ENCODE peak calls at places on chromosomes 6 and 20, in eight cellular contexts. R is AG04450, E is tibial nerve, Z is HAP-1, K is psoas muscle, U is body of pancreas, H is HL-60, S is AG09309. G is an unnamed sample.

GRCh38 chr6:170281331-170282292 is 9.3 kb downstream of the DLL1 start:
- DNase-seq in K (no peak), S (no peak), E (no peak), U (no peak), Z (no peak), R (no peak), H (no peak), G (no peak)

GRCh38 chr6:111470991-111471390 is 12.0 kb downstream of the REV3L start:
- DNase-seq in E (no peak), R (no peak), U (no peak), Z (peak), S (no peak), K (no peak), H (no peak), G (no peak)

GRCh38 chr6:48085131-48085741 is 25.8 kb downstream of the PTCHD4 start:
- DNase-seq in E (no peak), S (no peak), Z (no peak), U (no peak), R (no peak), H (no peak), K (no peak), G (no peak)

GRCh38 chr6:119384444-119384843 is 34.9 kb upstream of the MAN1A1 start:
- DNase-seq in Z (no peak), R (no peak), U (no peak), K (no peak), E (no peak), H (no peak), S (no peak), G (no peak)

GRCh38 chr6:40425192-40425919 is 161.8 kb downstream of the LRFN2 start:
- DNase-seq in E (no peak), K (no peak), Z (no peak), U (peak), H (no peak), S (no peak), R (no peak), G (no peak)

GRCh38 chr6:151452750-151453427 is 963 bp upstream of the RMND1 start:
- DNase-seq in E (no peak), U (peak), Z (no peak), S (no peak), H (no peak), K (peak), R (no peak), G (no peak)

GRCh38 chr6:52517502-52518278 is 59.2 kb downstream of the TRAM2 start:
- DNase-seq in K (peak), Z (no peak), S (peak), U (peak), E (peak), R (peak), H (no peak), G (no peak)

GRCh38 chr6:38035478-38035877 is 216.0 kb downstream of the ZFAND3 start:
- DNase-seq in K (no peak), H (no peak), Z (no peak), S (no peak), U (no peak), E (no peak), R (no peak), G (no peak)

GRCh38 chr6:157825243-157825904 is 2.3 kb downstream of the SNX9 start:
- DNase-seq in R (no peak), S (no peak), K (no peak), E (no peak), Z (no peak), U (no peak), H (no peak), G (no peak)

GRCh38 chr6:32622545-32623401 is 14.4 kb upstream of the HLA-DQA1 start:
- DNase-seq in U (peak), R (no peak), S (no peak), E (no peak), H (peak), Z (no peak), K (no peak), G (peak)

GRCh38 chr6:149320745-149321240 is 3.3 kb downstream of the TAB2 start:
- DNase-seq in U (no peak), S (no peak), R (no peak), K (no peak), H (no peak), E (no peak), Z (no peak), G (no peak)

GRCh38 chr6:111805511-111806181 is 67.6 kb downstream of the FYN start:
- DNase-seq in H (no peak), E (no peak), Z (no peak), U (no peak), S (no peak), K (no peak), R (no peak), G (no peak)

GRCh38 chr6:40640591-40641293 is 53.6 kb upstream of the LRFN2 start:
- DNase-seq in E (peak), Z (no peak), R (no peak), S (no peak), K (no peak), U (peak), H (peak), G (peak)

GRCh38 chr6:104956663-104957294 is at the start of gene LIN28B:
- DNase-seq in K (no peak), R (no peak), E (no peak), H (no peak), S (no peak), Z (peak), U (no peak), G (no peak)
- H3K4me3 ChIP-seq in K (no peak), R (no peak), E (no peak), H (no peak), S (no peak), Z (peak), U (no peak), G (no peak)

GRCh38 chr6:27138837-27139752 is 108.4 kb upstream of the PRSS16 start:
- DNase-seq in H (peak), Z (peak), K (no peak), S (no peak), U (peak), E (no peak), R (no peak), G (peak)

GRCh38 chr6:27136077-27136644 is 111.3 kb upstream of the PRSS16 start:
- DNase-seq in K (no peak), H (no peak), E (no peak), Z (no peak), S (no peak), U (no peak), R (no peak), G (no peak)

GRCh38 chr6:27135087-27135657 is 112.3 kb upstream of the PRSS16 start:
- DNase-seq in Z (no peak), R (no peak), S (no peak), U (no peak), K (no peak), E (no peak), H (no peak), G (no peak)

GRCh38 chr6:27138398-27138797 is 109.1 kb upstream of the PRSS16 start:
- DNase-seq in S (no peak), R (no peak), H (no peak), E (no peak), Z (no peak), U (no peak), K (no peak), G (no peak)

GRCh38 chr6:27136978-27137814 is 110.3 kb upstream of the PRSS16 start:
- DNase-seq in U (no peak), S (no peak), E (no peak), K (no peak), H (peak), R (no peak), Z (no peak), G (no peak)
- H3K4me3 ChIP-seq in U (no peak), S (no peak), E (no peak), K (no peak), H (no peak), R (no peak), Z (no peak), G (no peak)

GRCh38 chr20:4014031-4014474 is 1.3 kb downstream of the RNF24 start:
- DNase-seq in U (peak), E (no peak), R (peak), Z (peak), H (peak), S (peak), K (no peak), G (peak)
- H3K4me3 ChIP-seq in U (no peak), E (peak), R (peak), Z (peak), H (peak), S (peak), K (peak), G (peak)

GRCh38 chr20:5504061-5504739 is 187.4 kb upstream of the PROKR2 start:
- DNase-seq in K (peak), U (peak), H (no peak), E (peak), Z (no peak), R (no peak), S (no peak), G (no peak)
- H3K4me3 ChIP-seq in K (peak), U (peak), H (peak), E (peak), Z (no peak), R (peak), S (peak), G (no peak)

GRCh38 chr6:43494321-43494720 is 15.8 kb downstream of the LRRC73 start:
- DNase-seq in K (no peak), H (no peak), S (no peak), E (no peak), U (no peak), Z (no peak), R (no peak), G (no peak)

GRCh38 chr6:43493833-43494232 is 16.3 kb downstream of the LRRC73 start:
- DNase-seq in E (no peak), H (no peak), R (no peak), K (no peak), Z (no peak), S (no peak), U (no peak), G (no peak)

GRCh38 chr6:43493230-43493629 is 15.9 kb downstream of the TJAP1 start:
- DNase-seq in R (no peak), S (no peak), Z (no peak), U (no peak), E (no peak), K (no peak), H (no peak), G (no peak)

GRCh38 chr6:43491750-43492661 is 14.6 kb downstream of the TJAP1 start:
- DNase-seq in Z (no peak), R (peak), U (peak), E (peak), H (no peak), K (peak), S (no peak), G (no peak)

DNA sequence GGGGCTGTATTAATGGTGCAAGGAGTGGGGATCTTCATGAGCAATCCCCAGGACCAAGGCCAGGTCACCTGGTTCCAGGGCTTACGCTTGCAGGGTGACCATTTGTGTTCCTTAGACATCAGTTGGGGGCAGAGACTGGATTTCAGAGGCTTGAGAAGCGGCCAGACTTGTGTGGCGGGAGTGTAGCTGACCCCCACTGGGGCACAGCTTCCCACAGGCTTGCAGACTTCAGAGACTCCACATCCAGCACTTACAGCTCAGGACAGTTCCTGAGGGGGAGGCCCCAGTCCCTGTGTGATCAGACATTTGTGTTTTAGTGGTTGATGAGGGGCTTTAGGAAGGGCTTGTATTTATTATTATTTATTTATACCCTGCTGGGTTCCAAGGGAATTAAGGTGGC is 15.3 kb downstream of the TJAP1 start:
- DNase-seq in U (no peak), E (no peak), H (no peak), S (no peak), R (no peak), K (no peak), Z (no peak), G (no peak)
- H3K4me3 ChIP-seq in U (no peak), E (no peak), H (no peak), S (peak), R (peak), K (peak), Z (no peak), G (no peak)

GRCh38 chr6:35969676-35970075 is 48.8 kb upstream of the SRPK1 start:
- DNase-seq in K (no peak), S (no peak), R (no peak), H (no peak), Z (no peak), U (no peak), E (no peak), G (no peak)

GRCh38 chr6:35973670-35974222 is 50.7 kb downstream of the SLC26A8 start:
- DNase-seq in Z (no peak), H (no peak), U (no peak), R (no peak), K (no peak), E (no peak), S (no peak), G (no peak)

GRCh38 chr6:35977308-35977707 is 47.1 kb downstream of the SLC26A8 start:
- DNase-seq in R (no peak), Z (no peak), U (no peak), H (no peak), S (no peak), E (no peak), K (no peak), G (no peak)

GRCh38 chr6:35970181-35970580 is 49.3 kb upstream of the SRPK1 start:
- DNase-seq in H (no peak), K (no peak), E (no peak), Z (no peak), R (no peak), S (peak), U (no peak), G (no peak)

DNA sequence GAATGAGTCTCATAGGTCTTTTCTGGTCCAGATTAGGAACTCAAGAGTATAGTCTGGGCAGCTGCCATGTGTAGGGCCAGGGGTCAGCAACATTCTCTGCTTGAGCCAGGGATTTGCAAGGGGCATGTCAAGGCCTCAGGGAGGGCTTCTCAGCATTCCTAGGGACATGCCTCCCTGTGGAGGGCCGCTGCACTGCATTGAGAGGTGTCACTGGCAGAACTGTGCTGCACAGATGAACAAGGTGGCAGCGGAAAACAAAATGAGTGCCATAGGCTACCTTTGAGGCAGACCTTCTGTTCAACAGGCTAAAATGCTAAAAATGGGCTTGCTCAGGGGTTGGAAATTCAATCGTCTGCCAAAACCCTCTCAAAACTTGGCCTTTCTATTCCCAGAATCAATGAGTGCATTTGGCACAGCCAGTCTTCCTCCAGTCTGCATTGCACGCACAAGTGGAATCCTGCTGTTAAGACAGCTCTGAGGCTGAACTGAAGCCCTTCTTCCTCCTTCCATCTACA is 51.6 kb upstream of the SRPK1 start:
- DNase-seq in K (no peak), U (no peak), R (no peak), S (no peak), E (no peak), H (no peak), Z (no peak), G (no peak)
- H3K4me3 ChIP-seq in K (no peak), U (no peak), R (no peak), S (no peak), E (no peak), H (no peak), Z (no peak), G (no peak)

G was measured in Jurkat, Clone E6-1.